ENCODE peak calls at places on chromosomes 11 and 22, in five cellular contexts. J is GM04504, F is left cardiac atrium, H is posterior cingulate gyrus, A is activated T-cell treated with anti-CD3 and anti-CD28 coated beads for 24 hours. R is an unnamed sample.

GRCh38 chr11:74846770-74847169 is 98.1 kb downstream of the RNF169 start:
- DNase-seq in F (no peak), H (no peak), A (no peak), J (no peak), R (no peak)

GRCh38 chr11:57361926-57362325 is 19.0 kb downstream of the PRG3 start:
- DNase-seq in J (no peak), A (no peak), F (no peak), H (no peak), R (no peak)

GRCh38 chr11:46475041-46475925 is 83.7 kb upstream of the CHRM4 start:
- DNase-seq in F (no peak), H (no peak), J (no peak), A (no peak), R (no peak)

GRCh38 chr11:97893612-97894011 is 1127.1 kb upstream of the CNTN5 start:
- DNase-seq in A (no peak), H (no peak), F (no peak), J (no peak), R (no peak)

GRCh38 chr11:15930442-15931025 is 425.8 kb downstream of the SOX6 start:
- DNase-seq in A (no peak), J (no peak), F (no peak), H (no peak), R (no peak)

GRCh38 chr22:31185056-31185455 is 25.1 kb downstream of the RNF185 start:
- DNase-seq in F (no peak), H (no peak), J (no peak), A (no peak), R (no peak)

GRCh38 chr11:8277691-8278090 is 14.0 kb upstream of the LMO1 start:
- DNase-seq in H (peak), F (no peak), J (no peak), A (no peak), R (no peak)

GRCh38 chr11:114036156-114036811 is 23.2 kb upstream of the ZBTB16 start:
- DNase-seq in H (peak), A (peak), F (peak), J (peak), R (peak)

GRCh38 chr11:72595292-72595684 is 78.9 kb downstream of the PDE2A start:
- DNase-seq in J (no peak), A (no peak), F (no peak), H (no peak), R (no peak)

GRCh38 chr11:114169321-114169749 is 109.8 kb downstream of the ZBTB16 start:
- DNase-seq in A (no peak), H (no peak), F (no peak), J (peak), R (no peak)

GRCh38 chr11:35174666-35175065 is 35.7 kb downstream of the CD44 start:
- DNase-seq in F (no peak), J (no peak), H (no peak), A (no peak), R (no peak)

GRCh38 chr11:131229221-131229620 is 141.2 kb upstream of the NTM start:
- DNase-seq in F (no peak), A (no peak), J (no peak), H (no peak), R (peak)

GRCh38 chr11:121634889-121635288 is 182.1 kb upstream of the SORL1-AS1 start:
- DNase-seq in H (no peak), A (no peak), F (no peak), J (peak), R (no peak)

GRCh38 chr11:43575931-43576833 is 104.4 kb upstream of the HSD17B12 start:
- DNase-seq in F (no peak), J (no peak), A (no peak), H (no peak), R (no peak)

GRCh38 chr11:64025205-64025604 is 10.5 kb upstream of the FLRT1 start:
- DNase-seq in H (no peak), J (no peak), F (no peak), A (no peak), R (no peak)

GRCh38 chr11:82711648-82712047 is 22.0 kb downstream of the FAM181B start:
- DNase-seq in H (no peak), F (no peak), A (no peak), J (no peak), R (no peak)

GRCh38 chr11:64849600-64850356 is 5.3 kb upstream of the CDC42BPG start:
- DNase-seq in J (no peak), H (no peak), A (no peak), F (peak), R (no peak)

GRCh38 chr22:32237021-32237420 is 18.1 kb downstream of the SLC5A4 start:
- DNase-seq in A (no peak), H (no peak), F (no peak), J (no peak), R (no peak)

GRCh38 chr11:7583248-7583647 is 69.4 kb downstream of the PPFIBP2 start:
- DNase-seq in H (no peak), F (no peak), A (no peak), J (no peak), R (no peak)

GRCh38 chr11:90476442-90477007 is 253.7 kb upstream of the CHORDC1 start:
- DNase-seq in J (no peak), F (no peak), A (no peak), H (no peak), R (no peak)

GRCh38 chr11:32068134-32068533 is 22.7 kb upstream of the RCN1 start:
- DNase-seq in H (no peak), F (no peak), A (no peak), J (no peak), R (no peak)

GRCh38 chr11:109590782-109591181 is 168.8 kb downstream of the C11orf87 start:
- DNase-seq in J (no peak), A (no peak), H (no peak), F (no peak), R (no peak)

GRCh38 chr11:2269601-2270321 is 627 bp downstream of the ASCL2 start:
- DNase-seq in F (peak), H (no peak), J (no peak), A (no peak), R (no peak)

GRCh38 chr11:85941380-85941973 is 86.3 kb downstream of the CCDC83 start:
- DNase-seq in F (peak), H (peak), J (peak), A (no peak), R (peak)

GRCh38 chr22:31561238-31561887 is 65.0 kb downstream of the SFI1 start:
- DNase-seq in A (peak), J (peak), H (peak), F (peak), R (peak)

GRCh38 chr22:19120829-19121630 is 1.2 kb downstream of the DGCR2 start:
- DNase-seq in H (no peak), A (peak), F (no peak), J (no peak), R (no peak)

GRCh38 chr22:35312198-35313059 is 12.7 kb downstream of the TOM1 start:
- DNase-seq in F (peak), A (no peak), J (peak), H (no peak), R (no peak)

GRCh38 chr11:58134151-58134550 is 8.8 kb upstream of the OR9I1 start:
- DNase-seq in F (no peak), H (no peak), J (no peak), A (no peak), R (no peak)

GRCh38 chr22:47294571-47294970 is 532.1 kb downstream of the TBC1D22A start:
- DNase-seq in F (no peak), J (no peak), A (no peak), H (no peak), R (no peak)

GRCh38 chr11:73287400-73288101 is 15.4 kb downstream of the P2RY6 start:
- DNase-seq in F (peak), J (no peak), H (no peak), A (no peak), R (no peak)

GRCh38 chr22:39519681-39520053 is 695 bp upstream of the ATF4 start:
- DNase-seq in H (peak), F (peak), J (no peak), A (no peak), R (peak)

GRCh38 chr22:35995772-35996171 is 32.9 kb downstream of the RBFOX2 start:
- DNase-seq in A (no peak), F (peak), H (no peak), J (peak), R (no peak)

GRCh38 chr22:39130892-39131855 is 21.3 kb downstream of the CBX7 start:
- DNase-seq in H (no peak), F (no peak), A (no peak), J (no peak), R (no peak)